ENCODE peak calls at places on chromosome 6, in five cellular contexts. W is heart left ventricle; B is anterior cingulate cortex; I is endothelial cell of umbilical vein; L is activated CD4-positive, alpha-beta memory T cell treated with anti-CD3 and anti-CD28 coated beads, Interleukin-2, amount 10 ng/mL, durations not matched to agents 7 days and 5 days. F is an unnamed sample.

GRCh38 chr6:166242888-166243287 is 65.3 kb downstream of the PRR18 start:
- DNase-seq in L (no peak), W (no peak), B (no peak), I (no peak), F (no peak)

GRCh38 chr6:163844761-163845160 is 430.2 kb downstream of the QKI start:
- DNase-seq in I (no peak), L (no peak), B (no peak), W (no peak), F (no peak)

GRCh38 chr6:121849477-121849876 is 414.0 kb downstream of the GJA1 start:
- DNase-seq in B (no peak), L (no peak), I (peak; percentile 88), W (peak; percentile 59), F (peak; percentile 43)

GRCh38 chr6:136728033-136728939 is 64.0 kb downstream of the MAP3K5 start:
- DNase-seq in I (no peak), L (no peak), B (no peak), W (no peak), F (no peak)

GRCh38 chr6:30264731-30265130 is 51.5 kb upstream of the TRIM26 start:
- DNase-seq in L (no peak), B (no peak), I (no peak), W (no peak), F (no peak)

GRCh38 chr6:37074053-37074827 is 68.8 kb downstream of the FGD2 start:
- DNase-seq in B (no peak), W (peak; percentile 80), L (no peak), I (no peak), F (no peak)

GRCh38 chr6:25875563-25875905 is 1.5 kb upstream of the SLC17A3 start:
- DNase-seq in L (no peak), B (no peak), W (no peak), I (no peak), F (no peak)

GRCh38 chr6:134394905-134395304 is 77.0 kb upstream of the SGK1 start:
- DNase-seq in I (no peak), W (no peak), L (no peak), B (no peak), F (no peak)

GRCh38 chr6:63100066-63100465 is 111.2 kb upstream of the FKBP1C start:
- DNase-seq in W (no peak), I (no peak), L (no peak), B (no peak), F (no peak)

GRCh38 chr6:144710207-144710606 is 425.1 kb downstream of the UTRN start:
- DNase-seq in I (peak; percentile 61), B (no peak), L (no peak), W (no peak), F (no peak)

GRCh38 chr6:156563710-156564109 is 213.5 kb upstream of the ARID1B start:
- DNase-seq in B (no peak), I (no peak), W (peak; percentile 34), L (no peak), F (no peak)

GRCh38 chr6:8336406-8336805 is 98.9 kb downstream of the SLC35B3 start:
- DNase-seq in B (no peak), W (no peak), I (no peak), L (no peak), F (no peak)

GRCh38 chr6:33895296-33895695 is 91.5 kb upstream of the MLN start:
- DNase-seq in B (no peak), L (peak; percentile 47), W (no peak), I (no peak), F (peak; percentile 62)

GRCh38 chr6:73675466-73676098 is 20.4 kb upstream of the CD109 start:
- DNase-seq in L (peak; percentile 75), I (peak; percentile 85), B (no peak), W (peak; percentile 72), F (peak; percentile 79)

F was measured in activated naive CD4-positive, alpha-beta T cell treated with anti-CD3 and anti-CD28 coated beads, Interleukin-2, amount 10 ng/mL, durations not matched to agents 7 days and 5 days.